ENCODE peak calls at places on chromosomes 6 and 20, in ten cellular contexts. One of them, this sample, is unnamed. For H3K4me1, the result is how much of the 10 kb centered on the place peaks cover.

GRCh38 chr20:11274137-11274536 is 600.3 kb upstream of the JAG1 start:
- DNase-seq in upper lobe of right lung: no peak
- DNase-seq in naive thymus-derived CD4-positive, alpha-beta T cell: no peak
- DNase-seq in body of pancreas: peak
- DNase-seq in A549: peak
- DNase-seq in CD8-positive, alpha-beta T cell: no peak
- DNase-seq in spleen: no peak
- DNase-seq in neural progenitor cell: peak
- DNase-seq in CD4-positive, alpha-beta memory T cell: no peak
- DNase-seq in vagina: no peak
- DNase-seq in this sample: peak

GRCh38 chr6:88730602-88731001 is 232.8 kb downstream of the RNGTT start:
- DNase-seq in CD8-positive, alpha-beta T cell: no peak
- DNase-seq in vagina: no peak
- DNase-seq in upper lobe of right lung: no peak
- DNase-seq in body of pancreas: no peak
- DNase-seq in neural progenitor cell: peak
- DNase-seq in spleen: no peak
- DNase-seq in A549: peak
- DNase-seq in naive thymus-derived CD4-positive, alpha-beta T cell: no peak
- DNase-seq in CD4-positive, alpha-beta memory T cell: no peak
- DNase-seq in this sample: peak

GRCh38 chr6:157595768-157596167 is 214.8 kb downstream of the ZDHHC14 start:
- DNase-seq in vagina: peak
- DNase-seq in spleen: peak
- DNase-seq in body of pancreas: no peak
- DNase-seq in CD4-positive, alpha-beta memory T cell: no peak
- DNase-seq in A549: no peak
- DNase-seq in neural progenitor cell: no peak
- DNase-seq in upper lobe of right lung: no peak
- DNase-seq in CD8-positive, alpha-beta T cell: no peak
- DNase-seq in naive thymus-derived CD4-positive, alpha-beta T cell: no peak
- DNase-seq in this sample: no peak

GRCh38 chr20:45338121-45339030 is 9.8 kb downstream of the SDC4 start:
- DNase-seq in CD4-positive, alpha-beta memory T cell: no peak
- DNase-seq in A549: no peak
- DNase-seq in body of pancreas: no peak
- DNase-seq in spleen: no peak
- DNase-seq in CD8-positive, alpha-beta T cell: no peak
- DNase-seq in naive thymus-derived CD4-positive, alpha-beta T cell: no peak
- DNase-seq in upper lobe of right lung: no peak
- DNase-seq in neural progenitor cell: no peak
- DNase-seq in vagina: no peak
- DNase-seq in this sample: no peak

GRCh38 chr20:45372646-45373352 is 5.3 kb downstream of the TP53TG5 start:
- DNase-seq in upper lobe of right lung: peak
- DNase-seq in body of pancreas: peak
- DNase-seq in CD4-positive, alpha-beta memory T cell: no peak
- DNase-seq in A549: no peak
- DNase-seq in spleen: peak
- DNase-seq in vagina: no peak
- DNase-seq in naive thymus-derived CD4-positive, alpha-beta T cell: no peak
- DNase-seq in neural progenitor cell: peak
- DNase-seq in CD8-positive, alpha-beta T cell: no peak
- DNase-seq in this sample: no peak

GRCh38 chr6:22877946-22878705 is 308.8 kb downstream of the HDGFL1 start:
- DNase-seq in CD4-positive, alpha-beta memory T cell: no peak
- DNase-seq in CD8-positive, alpha-beta T cell: no peak
- DNase-seq in body of pancreas: no peak
- DNase-seq in neural progenitor cell: no peak
- DNase-seq in vagina: no peak
- DNase-seq in spleen: no peak
- DNase-seq in naive thymus-derived CD4-positive, alpha-beta T cell: no peak
- DNase-seq in A549: no peak
- DNase-seq in upper lobe of right lung: no peak
- DNase-seq in this sample: no peak

GRCh38 chr6:20319520-20320357 is 81.9 kb upstream of the E2F3 start:
- DNase-seq in CD8-positive, alpha-beta T cell: peak
- DNase-seq in body of pancreas: peak
- DNase-seq in spleen: peak
- DNase-seq in A549: no peak
- DNase-seq in neural progenitor cell: no peak
- DNase-seq in naive thymus-derived CD4-positive, alpha-beta T cell: peak
- DNase-seq in upper lobe of right lung: peak
- DNase-seq in vagina: no peak
- DNase-seq in CD4-positive, alpha-beta memory T cell: peak
- DNase-seq in this sample: no peak

GRCh38 chr6:152146385-152146784 is 338.9 kb downstream of the ESR1 start:
- DNase-seq in upper lobe of right lung: no peak
- DNase-seq in neural progenitor cell: no peak
- DNase-seq in spleen: no peak
- DNase-seq in A549: no peak
- DNase-seq in CD8-positive, alpha-beta T cell: no peak
- DNase-seq in naive thymus-derived CD4-positive, alpha-beta T cell: no peak
- DNase-seq in vagina: no peak
- DNase-seq in body of pancreas: no peak
- DNase-seq in CD4-positive, alpha-beta memory T cell: no peak
- DNase-seq in this sample: no peak

GRCh38 chr6:46395530-46395929 is 95.7 kb downstream of the RCAN2 start:
- DNase-seq in CD4-positive, alpha-beta memory T cell: no peak
- DNase-seq in body of pancreas: no peak
- DNase-seq in CD8-positive, alpha-beta T cell: no peak
- DNase-seq in vagina: no peak
- DNase-seq in spleen: no peak
- DNase-seq in upper lobe of right lung: no peak
- DNase-seq in naive thymus-derived CD4-positive, alpha-beta T cell: no peak
- DNase-seq in A549: no peak
- DNase-seq in neural progenitor cell: no peak
- DNase-seq in this sample: no peak

GRCh38 chr6:46390153-46390876 is 100.9 kb downstream of the RCAN2 start:
- DNase-seq in CD8-positive, alpha-beta T cell: no peak
- DNase-seq in neural progenitor cell: no peak
- DNase-seq in spleen: no peak
- DNase-seq in upper lobe of right lung: no peak
- DNase-seq in naive thymus-derived CD4-positive, alpha-beta T cell: no peak
- DNase-seq in CD4-positive, alpha-beta memory T cell: no peak
- DNase-seq in vagina: no peak
- DNase-seq in A549: no peak
- DNase-seq in body of pancreas: no peak
- DNase-seq in this sample: no peak

GRCh38 chr6:46392294-46392693 is 99.0 kb downstream of the RCAN2 start:
- DNase-seq in CD4-positive, alpha-beta memory T cell: no peak
- DNase-seq in upper lobe of right lung: no peak
- DNase-seq in neural progenitor cell: no peak
- DNase-seq in CD8-positive, alpha-beta T cell: no peak
- DNase-seq in spleen: no peak
- DNase-seq in body of pancreas: no peak
- DNase-seq in vagina: no peak
- DNase-seq in A549: no peak
- DNase-seq in naive thymus-derived CD4-positive, alpha-beta T cell: no peak
- DNase-seq in this sample: no peak

GRCh38 chr6:46393940-46394337 is 97.3 kb downstream of the RCAN2 start:
- DNase-seq in A549: no peak
- DNase-seq in vagina: no peak
- DNase-seq in naive thymus-derived CD4-positive, alpha-beta T cell: no peak
- DNase-seq in CD4-positive, alpha-beta memory T cell: no peak
- DNase-seq in upper lobe of right lung: no peak
- DNase-seq in neural progenitor cell: peak
- DNase-seq in CD8-positive, alpha-beta T cell: no peak
- DNase-seq in body of pancreas: no peak
- DNase-seq in spleen: no peak
- DNase-seq in this sample: no peak

DNA sequence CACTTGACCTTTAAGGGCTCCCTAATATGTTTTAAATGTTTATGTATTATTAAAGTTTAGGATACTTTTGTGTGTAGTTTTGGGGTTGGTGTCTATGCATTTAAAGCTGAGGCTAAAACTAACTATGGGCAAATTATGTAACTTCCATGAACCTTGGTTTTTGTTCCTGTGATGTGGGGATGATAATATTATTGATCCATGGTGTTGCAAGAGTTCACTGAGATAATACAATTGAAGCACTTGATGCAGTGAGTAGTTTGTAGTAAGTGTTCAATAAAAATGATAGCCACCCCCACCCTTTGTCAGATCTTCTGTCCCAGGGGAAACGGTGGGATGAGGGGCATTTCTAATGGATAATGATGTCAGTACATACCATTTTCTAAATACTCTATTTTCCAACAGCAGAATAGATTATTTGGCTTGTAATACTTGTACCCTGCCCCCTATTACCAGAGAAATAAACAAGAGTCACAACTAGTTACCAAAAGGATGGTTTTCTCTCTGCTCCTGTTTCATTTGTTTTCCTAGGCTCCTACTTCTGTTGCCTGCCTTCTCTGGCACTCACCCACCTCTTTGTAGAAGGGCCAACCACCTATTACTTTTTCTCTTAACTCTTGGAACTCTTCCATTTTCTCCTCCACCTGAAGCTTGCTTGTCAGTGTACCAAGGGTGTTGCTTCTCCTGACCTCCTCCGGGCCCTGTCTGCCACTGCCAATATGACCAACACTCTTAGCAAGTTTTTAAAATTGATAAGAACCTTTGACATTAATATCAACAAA is 97.9 kb downstream of the RCAN2 start:
- DNase-seq in neural progenitor cell: no peak
- DNase-seq in vagina: no peak
- DNase-seq in CD8-positive, alpha-beta T cell: no peak
- DNase-seq in CD4-positive, alpha-beta memory T cell: no peak
- DNase-seq in spleen: no peak
- DNase-seq in A549: no peak
- DNase-seq in upper lobe of right lung: no peak
- DNase-seq in naive thymus-derived CD4-positive, alpha-beta T cell: no peak
- DNase-seq in body of pancreas: peak
- DNase-seq in this sample: no peak
- H3K27ac ChIP-seq in neural progenitor cell: no peak
- H3K27ac ChIP-seq in vagina: no peak
- H3K27ac ChIP-seq in CD8-positive, alpha-beta T cell: no peak
- H3K27ac ChIP-seq in CD4-positive, alpha-beta memory T cell: no peak
- H3K27ac ChIP-seq in spleen: no peak
- H3K27ac ChIP-seq in A549: no peak
- H3K27ac ChIP-seq in upper lobe of right lung: no peak
- H3K27ac ChIP-seq in naive thymus-derived CD4-positive, alpha-beta T cell: no peak
- H3K27ac ChIP-seq in body of pancreas: no peak
- H3K27ac ChIP-seq in this sample: no peak

GRCh38 chr20:25220810-25221591 is 25.5 kb downstream of the ENTPD6 start:
- DNase-seq in naive thymus-derived CD4-positive, alpha-beta T cell: no peak
- DNase-seq in CD4-positive, alpha-beta memory T cell: no peak
- DNase-seq in upper lobe of right lung: no peak
- DNase-seq in A549: no peak
- DNase-seq in CD8-positive, alpha-beta T cell: no peak
- DNase-seq in spleen: no peak
- DNase-seq in vagina: no peak
- DNase-seq in body of pancreas: no peak
- DNase-seq in neural progenitor cell: no peak
- DNase-seq in this sample: no peak

GRCh38 chr20:25223179-25223661 is 24.7 kb upstream of the PYGB start:
- DNase-seq in CD4-positive, alpha-beta memory T cell: no peak
- DNase-seq in CD8-positive, alpha-beta T cell: no peak
- DNase-seq in spleen: no peak
- DNase-seq in upper lobe of right lung: no peak
- DNase-seq in vagina: no peak
- DNase-seq in A549: peak
- DNase-seq in neural progenitor cell: peak
- DNase-seq in body of pancreas: no peak
- DNase-seq in naive thymus-derived CD4-positive, alpha-beta T cell: no peak
- DNase-seq in this sample: peak

GRCh38 chr20:25223765-25224720 is 23.8 kb upstream of the PYGB start:
- DNase-seq in A549: no peak
- DNase-seq in vagina: no peak
- DNase-seq in neural progenitor cell: no peak
- DNase-seq in CD4-positive, alpha-beta memory T cell: no peak
- DNase-seq in spleen: peak
- DNase-seq in upper lobe of right lung: no peak
- DNase-seq in body of pancreas: no peak
- DNase-seq in CD8-positive, alpha-beta T cell: no peak
- DNase-seq in naive thymus-derived CD4-positive, alpha-beta T cell: no peak
- DNase-seq in this sample: no peak

GRCh38 chr20:25221592-25222460 is 26.1 kb upstream of the PYGB start:
- DNase-seq in spleen: no peak
- DNase-seq in naive thymus-derived CD4-positive, alpha-beta T cell: no peak
- DNase-seq in CD4-positive, alpha-beta memory T cell: no peak
- DNase-seq in CD8-positive, alpha-beta T cell: no peak
- DNase-seq in vagina: no peak
- DNase-seq in upper lobe of right lung: no peak
- DNase-seq in A549: no peak
- DNase-seq in body of pancreas: no peak
- DNase-seq in neural progenitor cell: no peak
- DNase-seq in this sample: no peak

GRCh38 chr20:25222461-25223178 is 25.3 kb upstream of the PYGB start:
- DNase-seq in naive thymus-derived CD4-positive, alpha-beta T cell: no peak
- DNase-seq in CD4-positive, alpha-beta memory T cell: no peak
- DNase-seq in vagina: no peak
- DNase-seq in spleen: peak
- DNase-seq in upper lobe of right lung: no peak
- DNase-seq in A549: no peak
- DNase-seq in CD8-positive, alpha-beta T cell: no peak
- DNase-seq in body of pancreas: no peak
- DNase-seq in neural progenitor cell: no peak
- DNase-seq in this sample: no peak
- H3K4me3 ChIP-seq in naive thymus-derived CD4-positive, alpha-beta T cell: no peak
- H3K4me3 ChIP-seq in CD4-positive, alpha-beta memory T cell: no peak
- H3K4me3 ChIP-seq in vagina: no peak
- H3K4me3 ChIP-seq in spleen: no peak
- H3K4me3 ChIP-seq in upper lobe of right lung: no peak
- H3K4me3 ChIP-seq in A549: no peak
- H3K4me3 ChIP-seq in CD8-positive, alpha-beta T cell: no peak
- H3K4me3 ChIP-seq in body of pancreas: no peak
- H3K4me3 ChIP-seq in neural progenitor cell: no peak
- H3K4me3 ChIP-seq in this sample: no peak

GRCh38 chr6:7590918-7591302 is 912 bp downstream of the SNRNP48 start:
- DNase-seq in spleen: no peak
- DNase-seq in vagina: no peak
- DNase-seq in A549: no peak
- DNase-seq in CD8-positive, alpha-beta T cell: no peak
- DNase-seq in upper lobe of right lung: no peak
- DNase-seq in body of pancreas: peak
- DNase-seq in naive thymus-derived CD4-positive, alpha-beta T cell: no peak
- DNase-seq in CD4-positive, alpha-beta memory T cell: no peak
- DNase-seq in neural progenitor cell: peak
- DNase-seq in this sample: no peak

GRCh38 chr6:7593234-7593633 is 3.2 kb downstream of the SNRNP48 start:
- DNase-seq in spleen: no peak
- DNase-seq in CD4-positive, alpha-beta memory T cell: no peak
- DNase-seq in neural progenitor cell: no peak
- DNase-seq in vagina: no peak
- DNase-seq in CD8-positive, alpha-beta T cell: no peak
- DNase-seq in naive thymus-derived CD4-positive, alpha-beta T cell: no peak
- DNase-seq in A549: no peak
- DNase-seq in body of pancreas: no peak
- DNase-seq in upper lobe of right lung: no peak
- DNase-seq in this sample: no peak

GRCh38 chr6:7591770-7592169 is 1.8 kb downstream of the SNRNP48 start:
- DNase-seq in upper lobe of right lung: no peak
- DNase-seq in A549: no peak
- DNase-seq in naive thymus-derived CD4-positive, alpha-beta T cell: no peak
- DNase-seq in neural progenitor cell: no peak
- DNase-seq in body of pancreas: no peak
- DNase-seq in vagina: no peak
- DNase-seq in CD4-positive, alpha-beta memory T cell: no peak
- DNase-seq in CD8-positive, alpha-beta T cell: no peak
- DNase-seq in spleen: no peak
- DNase-seq in this sample: no peak

GRCh38 chr6:7589949-7590917 is at the start of gene SNRNP48:
- DNase-seq in A549: peak
- DNase-seq in vagina: no peak
- DNase-seq in neural progenitor cell: peak
- DNase-seq in body of pancreas: peak
- DNase-seq in CD4-positive, alpha-beta memory T cell: peak
- DNase-seq in naive thymus-derived CD4-positive, alpha-beta T cell: peak
- DNase-seq in upper lobe of right lung: peak
- DNase-seq in CD8-positive, alpha-beta T cell: peak
- DNase-seq in spleen: peak
- DNase-seq in this sample: peak

GRCh38 chr6:7594579-7595125 is 4.7 kb downstream of the SNRNP48 start:
- DNase-seq in spleen: no peak
- DNase-seq in body of pancreas: no peak
- DNase-seq in naive thymus-derived CD4-positive, alpha-beta T cell: no peak
- DNase-seq in upper lobe of right lung: no peak
- DNase-seq in CD4-positive, alpha-beta memory T cell: no peak
- DNase-seq in A549: no peak
- DNase-seq in CD8-positive, alpha-beta T cell: no peak
- DNase-seq in vagina: no peak
- DNase-seq in neural progenitor cell: no peak
- DNase-seq in this sample: no peak
- H3K4me1 ChIP-seq in spleen: under half
- H3K4me1 ChIP-seq in body of pancreas: under half
- H3K4me1 ChIP-seq in naive thymus-derived CD4-positive, alpha-beta T cell: under half
- H3K4me1 ChIP-seq in upper lobe of right lung: under half
- H3K4me1 ChIP-seq in CD4-positive, alpha-beta memory T cell: under half
- H3K4me1 ChIP-seq in A549: under half
- H3K4me1 ChIP-seq in CD8-positive, alpha-beta T cell: under half
- H3K4me1 ChIP-seq in vagina: under half
- H3K4me1 ChIP-seq in neural progenitor cell: under half
- H3K4me1 ChIP-seq in this sample: under half

DNA sequence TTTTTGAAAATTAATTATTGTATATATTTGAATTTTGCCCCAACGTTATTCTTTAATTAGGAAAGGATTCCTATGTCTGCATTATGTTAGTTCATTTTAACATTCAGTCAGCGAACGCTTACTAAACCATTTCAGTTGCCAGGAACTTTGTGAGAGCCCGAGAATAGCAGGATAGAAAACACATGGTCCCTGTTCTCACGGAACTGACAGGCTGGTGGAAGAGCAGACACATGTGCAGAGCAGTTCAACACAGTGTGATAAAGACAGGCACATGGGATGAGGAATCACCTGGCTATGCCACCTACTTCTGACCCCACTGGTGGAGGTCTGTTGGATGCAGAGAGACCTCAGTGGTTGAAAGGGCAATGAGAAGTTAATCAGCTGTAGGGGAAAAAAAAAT is 367.2 kb downstream of the EPM2A start:
- DNase-seq in naive thymus-derived CD4-positive, alpha-beta T cell: no peak
- DNase-seq in spleen: no peak
- DNase-seq in vagina: no peak
- DNase-seq in A549: no peak
- DNase-seq in CD8-positive, alpha-beta T cell: no peak
- DNase-seq in neural progenitor cell: no peak
- DNase-seq in CD4-positive, alpha-beta memory T cell: no peak
- DNase-seq in upper lobe of right lung: no peak
- DNase-seq in body of pancreas: no peak
- DNase-seq in this sample: no peak
- H3K27ac ChIP-seq in naive thymus-derived CD4-positive, alpha-beta T cell: no peak
- H3K27ac ChIP-seq in spleen: no peak
- H3K27ac ChIP-seq in vagina: no peak
- H3K27ac ChIP-seq in A549: no peak
- H3K27ac ChIP-seq in CD8-positive, alpha-beta T cell: no peak
- H3K27ac ChIP-seq in neural progenitor cell: no peak
- H3K27ac ChIP-seq in CD4-positive, alpha-beta memory T cell: no peak
- H3K27ac ChIP-seq in upper lobe of right lung: no peak
- H3K27ac ChIP-seq in body of pancreas: no peak
- H3K27ac ChIP-seq in this sample: no peak

This sample was measured in SJCRH30.